ENCODE peak calls at places on chromosomes 13 and 19, in four cellular contexts. W, A, D and O are unnamed samples.

GRCh38 chr13:40064723-40065122 is 409.3 kb downstream of the COG6 start:
- DNase-seq in W (no peak), A (peak; percentile 93), D (no peak), O (no peak)

GRCh38 chr13:23824355-23824754 is 64.8 kb downstream of the MIPEP start:
- DNase-seq in W (no peak), A (no peak), D (no peak), O (no peak)

GRCh38 chr13:113967729-113968462 is 6.0 kb downstream of the C13orf46 start:
- DNase-seq in W (no peak), A (no peak), D (no peak), O (no peak)

GRCh38 chr19:58577581-58578429 is 4.7 kb upstream of the MZF1 start:
- DNase-seq in W (no peak), A (no peak), D (no peak), O (no peak)

GRCh38 chr19:4717966-4718701 is 5.5 kb downstream of the DPP9 start:
- DNase-seq in W (no peak), A (no peak), D (no peak), O (no peak)

GRCh38 chr13:27182844-27183497 is 11.4 kb upstream of the USP12 start:
- DNase-seq in W (no peak), A (peak; percentile 81), D (peak; percentile 79), O (peak; percentile 35)

GRCh38 chr13:54592201-54592600 is 1563.6 kb downstream of the OLFM4 start:
- DNase-seq in W (no peak), A (no peak), D (no peak), O (no peak)

GRCh38 chr19:49097453-49098288 is 12.4 kb downstream of the SNRNP70 start:
- DNase-seq in W (peak; percentile 86), A (peak; percentile 69), D (peak; percentile 56), O (peak; percentile 76)

GRCh38 chr19:36638862-36639510 is 27.7 kb downstream of the ZNF461 start:
- DNase-seq in W (no peak), A (peak; percentile 8), D (no peak), O (no peak)

GRCh38 chr13:111005808-111006494 is 91.1 kb upstream of the ANKRD10 start:
- DNase-seq in W (no peak), A (peak; percentile 83), D (peak; percentile 71), O (peak; percentile 57)

GRCh38 chr19:40444181-40445005 is at the start of gene SERTAD3:
- DNase-seq in W (peak; percentile 98), A (peak; percentile 94), D (peak; percentile 97), O (peak; percentile 98)
- TF ChIP-seq CTCF in W (peak; percentile 5), A (peak; percentile 18), D (no peak), O (peak; percentile 26)

GRCh38 chr19:34853369-34853768 is 73.3 kb upstream of the ZNF30 start:
- DNase-seq in W (no peak), A (no peak), D (no peak), O (no peak)

GRCh38 chr19:34847393-34847792 is 74.4 kb upstream of the ZNF599 start:
- DNase-seq in W (no peak), A (no peak), D (no peak), O (no peak)

GRCh38 chr19:34856052-34856451 is 70.7 kb upstream of the ZNF30 start:
- DNase-seq in W (no peak), A (no peak), D (no peak), O (no peak)

DNA sequence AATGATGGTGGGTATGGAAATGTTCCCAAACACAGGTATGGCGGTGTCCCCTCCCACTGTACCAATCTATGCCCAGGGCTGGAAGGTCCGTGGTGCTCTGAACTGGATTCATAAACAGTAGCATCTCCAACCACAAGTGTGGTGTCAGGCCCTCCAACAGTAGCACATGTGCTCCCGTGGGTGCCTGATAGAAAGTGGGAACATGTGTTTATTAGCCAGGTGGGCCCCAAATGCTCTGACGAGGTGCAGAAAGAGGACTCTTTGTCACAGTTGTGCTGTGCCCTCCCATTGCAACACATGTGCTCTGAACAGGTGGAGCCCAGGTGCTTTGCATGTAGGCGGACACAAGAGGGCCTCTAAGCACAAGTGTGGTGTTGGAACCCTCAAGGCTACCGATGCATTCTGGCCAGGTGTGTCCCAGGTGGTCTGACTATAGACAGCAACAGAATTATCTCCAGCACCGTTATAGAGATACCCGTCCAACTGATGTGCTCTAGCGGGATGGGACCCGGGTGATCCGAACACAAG is 75.4 kb upstream of the ZNF30 start:
- DNase-seq in W (no peak), A (no peak), D (no peak), O (no peak)
- TF ChIP-seq CTCF in W (no peak), A (no peak), D (no peak), O (no peak)

GRCh38 chr19:19554074-19555023 is 16.3 kb downstream of the CILP2 start:
- DNase-seq in W (peak; percentile 84), A (peak; percentile 35), D (no peak), O (peak; percentile 53)
- TF ChIP-seq CTCF in W (peak; percentile 67), A (peak; percentile 75), D (peak; percentile 74), O (peak; percentile 76)

DNA sequence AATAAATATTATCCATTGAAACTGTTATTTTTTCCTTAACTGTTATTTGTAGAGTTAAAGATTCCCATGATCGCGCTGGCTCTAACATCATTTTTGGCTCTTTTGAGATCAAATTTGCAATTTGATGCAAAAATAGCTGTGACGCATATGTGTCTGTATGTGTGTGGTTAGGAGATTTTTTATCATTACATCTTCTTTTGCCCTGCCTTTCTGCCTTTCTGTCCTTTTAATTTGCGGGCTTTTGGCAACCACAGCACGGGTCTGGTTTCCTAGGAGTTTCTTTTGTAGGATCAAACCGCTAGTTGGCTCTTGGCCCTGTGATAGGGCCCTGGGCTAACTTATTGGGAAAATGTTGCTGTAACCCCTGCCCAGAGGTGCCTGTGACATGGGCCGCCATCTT is 37.3 kb upstream of the ALOX5AP start:
- DNase-seq in W (no peak), A (peak; percentile 91), D (no peak), O (no peak)
- TF ChIP-seq CTCF in W (no peak), A (no peak), D (no peak), O (no peak)

DNA sequence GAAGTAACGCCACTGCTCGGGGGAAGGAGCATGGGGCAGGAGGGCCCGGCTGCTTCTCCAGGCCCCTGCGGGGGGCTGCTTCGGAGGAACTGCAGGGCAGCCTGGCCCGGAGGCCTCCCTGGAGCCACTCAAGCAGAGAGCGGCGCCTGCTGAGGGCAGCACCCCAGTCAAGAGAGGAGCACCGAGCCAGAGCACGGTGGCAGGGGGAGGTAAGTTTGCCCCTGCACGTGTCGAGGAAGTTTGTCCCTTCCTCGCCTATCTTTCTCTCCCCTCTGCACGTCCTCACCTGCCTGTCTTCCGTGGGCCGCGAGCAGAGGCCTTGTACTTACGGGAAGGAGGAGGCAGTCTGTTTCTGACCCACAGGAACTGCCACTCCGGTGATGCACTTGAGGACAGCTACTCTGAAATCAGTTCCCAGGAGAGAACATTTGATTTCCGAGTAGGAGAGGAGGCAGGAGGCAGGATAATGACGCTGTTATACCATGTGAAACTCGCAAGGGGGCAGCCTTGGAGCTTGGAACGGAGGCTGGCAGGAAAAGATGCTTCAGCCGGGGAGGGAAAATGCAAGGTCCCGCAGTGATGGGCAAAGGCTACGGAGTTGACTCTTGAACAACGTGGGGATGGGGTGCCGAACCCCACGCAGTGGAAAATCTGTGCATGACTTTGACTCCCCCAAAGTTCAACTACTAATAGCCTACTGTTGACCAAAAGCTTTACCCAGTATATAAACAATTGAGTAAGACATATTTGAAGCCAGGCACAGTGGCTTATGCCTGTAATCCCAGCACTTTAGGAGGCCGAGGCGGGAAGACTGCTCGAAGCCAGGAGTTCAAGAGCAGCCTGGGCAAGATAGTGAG is 5.0 kb downstream of the FFAR1 start:
- DNase-seq in W (peak; percentile 89), A (peak; percentile 76), D (peak; percentile 73), O (peak; percentile 83)
- TF ChIP-seq CTCF in W (peak; percentile 95), A (peak; percentile 83), D (peak; percentile 76), O (peak; percentile 80)

GRCh38 chr19:55537741-55538111 is 793 bp upstream of the SBK2 start:
- DNase-seq in W (peak; percentile 26), A (no peak), D (no peak), O (no peak)

GRCh38 chr19:55535579-55536350 is 1.2 kb downstream of the SBK2 start:
- DNase-seq in W (peak; percentile 10), A (no peak), D (no peak), O (no peak)

GRCh38 chr19:55538132-55538531 is 1.2 kb upstream of the SBK2 start:
- DNase-seq in W (no peak), A (no peak), D (no peak), O (no peak)

GRCh38 chr19:55536366-55536765 is 567 bp downstream of the SBK2 start:
- DNase-seq in W (peak; percentile 11), A (no peak), D (no peak), O (no peak)

GRCh38 chr19:55536951-55537740 is at the start of gene SBK2:
- DNase-seq in W (peak; percentile 45), A (no peak), D (no peak), O (no peak)
- TF ChIP-seq CTCF in W (no peak), A (peak; percentile 15), D (peak; percentile 21), O (peak; percentile 18)

DNA sequence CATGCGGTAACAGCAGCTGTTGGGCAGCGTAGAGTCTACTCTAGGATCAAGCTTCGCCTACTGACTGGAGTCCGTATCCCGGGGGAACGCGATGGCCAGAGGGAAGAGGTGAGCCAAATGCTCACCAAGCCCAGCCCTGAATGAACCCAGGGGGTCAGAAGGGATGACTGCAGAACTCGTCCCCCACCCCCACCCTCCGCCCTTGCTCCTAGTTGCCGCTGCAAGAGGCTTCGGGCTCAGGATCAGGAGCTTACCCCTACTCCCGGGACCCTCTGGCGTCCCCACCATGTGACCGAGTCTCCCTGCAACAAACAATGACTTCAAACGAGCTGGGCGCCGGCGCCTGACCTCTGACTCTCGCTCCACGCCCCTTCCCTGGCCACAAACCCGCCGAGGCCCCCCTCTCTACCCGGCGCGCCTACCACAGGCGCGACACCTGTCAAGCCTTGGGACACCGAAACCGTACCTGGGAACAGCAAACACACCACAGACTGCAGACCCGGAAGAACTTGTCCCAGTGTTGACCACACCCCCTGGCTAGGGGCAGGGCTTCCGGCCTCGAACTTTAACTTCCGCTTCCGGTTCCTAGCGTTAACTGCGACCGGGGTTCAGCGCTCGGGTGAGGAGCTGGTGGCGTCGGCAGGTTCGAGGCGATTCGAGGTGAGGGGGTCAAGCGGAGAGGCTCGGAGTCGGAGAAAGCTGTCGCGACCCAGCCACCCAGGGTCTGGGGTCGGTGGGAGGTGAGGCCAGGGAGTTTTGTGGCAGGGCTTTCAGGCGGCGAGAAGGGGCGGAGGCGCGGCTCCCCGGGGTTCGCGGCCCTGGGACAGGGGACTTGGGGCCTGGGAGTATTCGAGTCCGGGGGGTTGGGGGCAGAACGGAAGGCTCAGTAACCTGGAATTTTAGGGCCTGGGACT is at the start of gene UBL5:
- DNase-seq in W (peak; percentile 89), A (peak; percentile 84), D (peak; percentile 91), O (peak; percentile 93)
- TF ChIP-seq CTCF in W (no peak), A (no peak), D (no peak), O (no peak)

GRCh38 chr13:68927387-68928026 is 1180.1 kb upstream of the ATXN8OS start:
- DNase-seq in W (no peak), A (peak; percentile 0), D (no peak), O (no peak)
- TF ChIP-seq CTCF in W (no peak), A (peak; percentile 24), D (peak; percentile 28), O (no peak)

GRCh38 chr19:14997981-14998380 is 18.3 kb upstream of the SLC1A6 start:
- DNase-seq in W (no peak), A (no peak), D (no peak), O (no peak)
- TF ChIP-seq CTCF in W (no peak), A (no peak), D (no peak), O (no peak)

GRCh38 chr13:30132623-30133553 is 174.5 kb downstream of the KATNAL1 start:
- DNase-seq in W (peak; percentile 87), A (peak; percentile 92), D (peak; percentile 96), O (peak; percentile 97)
- TF ChIP-seq CTCF in W (peak; percentile 83), A (peak; percentile 85), D (peak; percentile 90), O (peak; percentile 81)